ENCODE peak calls at places on chromosomes 7 and 10, in five cellular contexts. B, C, V, N and I are unnamed samples.

GRCh38 chr10:11787374-11787773 is 35.8 kb upstream of the PROSER2 start:
- DNase-seq in V (no peak), N (no peak), B (no peak), C (no peak), I (no peak)

GRCh38 chr7:5539013-5539411 is 115.4 kb upstream of the TNRC18 start:
- DNase-seq in V (no peak), N (no peak), B (no peak), C (no peak), I (no peak)

GRCh38 chr7:112377607-112378006 is 72.7 kb upstream of the IFRD1 start:
- DNase-seq in V (no peak), C (no peak), N (no peak), B (no peak), I (no peak)

GRCh38 chr10:91198781-91199180 is 21.7 kb upstream of the PCGF5 start:
- DNase-seq in B (no peak), N (no peak), C (no peak), V (no peak), I (no peak)

GRCh38 chr10:113347508-113347907 is 205.3 kb upstream of the HABP2 start:
- DNase-seq in N (no peak), B (no peak), C (no peak), V (no peak), I (no peak)

GRCh38 chr10:11301571-11302111 is 284.0 kb downstream of the CELF2 start:
- DNase-seq in V (peak; percentile 34), C (no peak), B (no peak), N (no peak), I (no peak)

GRCh38 chr10:79106251-79106650 is 37.5 kb downstream of the ZMIZ1 start:
- DNase-seq in N (no peak), C (no peak), B (no peak), V (no peak), I (no peak)

GRCh38 chr10:53601260-53601875 is 828.8 kb upstream of the MBL2 start:
- DNase-seq in B (no peak), V (peak; percentile 20), C (no peak), N (no peak), I (peak; percentile 23)

GRCh38 chr7:84228526-84228925 is 33.9 kb upstream of the SEMA3A start:
- DNase-seq in C (no peak), N (no peak), B (no peak), V (no peak), I (no peak)

GRCh38 chr10:25694976-25695375 is 239.1 kb upstream of the MYO3A start:
- DNase-seq in V (no peak), C (no peak), B (no peak), N (no peak), I (no peak)

GRCh38 chr10:78426181-78426580 is 392.5 kb downstream of the RPS24 start:
- DNase-seq in N (no peak), V (no peak), C (no peak), B (no peak), I (no peak)

GRCh38 chr10:112584276-112584675 is 137.3 kb downstream of the VTI1A start:
- DNase-seq in B (no peak), C (no peak), N (no peak), V (no peak), I (no peak)

GRCh38 chr10:27360581-27361172 is 120.1 kb upstream of the ACBD5 start:
- DNase-seq in B (peak; percentile 84), C (peak; percentile 65), N (peak; percentile 77), V (peak; percentile 67), I (peak; percentile 88)

GRCh38 chr10:71486465-71487114 is 89.9 kb downstream of the CDH23 start:
- DNase-seq in C (no peak), N (peak; percentile 30), B (peak; percentile 74), V (no peak), I (no peak)

GRCh38 chr7:134024729-134025128 is 102.4 kb upstream of the LRGUK start:
- DNase-seq in N (no peak), C (no peak), B (no peak), V (no peak), I (no peak)

GRCh38 chr10:43396928-43397624 is 11.9 kb downstream of the HNRNPF start:
- DNase-seq in B (peak; percentile 64), N (peak; percentile 69), V (peak; percentile 89), C (peak; percentile 46), I (no peak)

GRCh38 chr7:105751054-105751453 is 125.3 kb downstream of the ATXN7L1 start:
- DNase-seq in C (no peak), V (no peak), N (no peak), B (no peak), I (no peak)

GRCh38 chr7:153404781-153405279 is 645.3 kb downstream of the ACTR3B start:
- DNase-seq in B (no peak), C (no peak), V (no peak), N (no peak), I (no peak)

GRCh38 chr7:83248000-83248399 is 85.3 kb upstream of the PCLO start:
- DNase-seq in V (no peak), C (no peak), N (no peak), B (no peak), I (no peak)

GRCh38 chr10:69130251-69130650 is 6.3 kb downstream of the VPS26A start:
- DNase-seq in B (no peak), C (no peak), N (no peak), V (no peak), I (no peak)